ENCODE peak calls at places on chromosomes 7 and 10, in five cellular contexts. T, H, I, G and O are unnamed samples.

GRCh38 chr10:73953665-73954064 is 42.7 kb downstream of the PLAU start:
- DNase-seq in I (no peak), T (no peak), H (no peak), G (no peak), O (no peak)

GRCh38 chr7:127114739-127115265 is 137.9 kb downstream of the GRM8 start:
- DNase-seq in H (no peak), G (no peak), T (no peak), I (no peak), O (no peak)

GRCh38 chr7:13850185-13850752 is 139.2 kb downstream of the ETV1 start:
- DNase-seq in T (peak), G (peak), I (peak), H (no peak), O (no peak)

GRCh38 chr10:16803464-16803863 is 13.8 kb downstream of the RSU1 start:
- DNase-seq in G (no peak), I (no peak), T (no peak), H (no peak), O (no peak)

GRCh38 chr7:116529250-116529649 is 4.4 kb downstream of the CAV1 start:
- DNase-seq in I (no peak), H (no peak), G (no peak), T (no peak), O (no peak)

GRCh38 chr10:66176772-66177171 is 749.1 kb upstream of the LRRTM3 start:
- DNase-seq in I (no peak), T (no peak), H (no peak), G (no peak), O (no peak)

GRCh38 chr10:121567569-121567968 is 30.7 kb downstream of the FGFR2 start:
- DNase-seq in H (no peak), T (no peak), G (no peak), I (no peak), O (no peak)

GRCh38 chr7:13851756-13852155 is 137.7 kb downstream of the ETV1 start:
- DNase-seq in T (no peak), G (no peak), H (peak), I (peak), O (no peak)

GRCh38 chr10:55630491-55631056 is 730.5 kb downstream of the ZWINT start:
- DNase-seq in I (peak), T (peak), G (no peak), H (no peak), O (peak)

GRCh38 chr7:12456506-12456905 is 52.8 kb upstream of the VWDE start:
- DNase-seq in I (peak), G (no peak), H (peak), T (no peak), O (no peak)

GRCh38 chr7:77217474-77218185 is 18.0 kb upstream of the FGL2 start:
- DNase-seq in H (no peak), T (no peak), I (no peak), G (no peak), O (no peak)

GRCh38 chr10:43823237-43823605 is 174.5 kb upstream of the ZNF32 start:
- DNase-seq in T (no peak), I (no peak), G (no peak), H (no peak), O (no peak)

GRCh38 chr10:124596116-124596785 is 134.6 kb downstream of the LHPP start:
- DNase-seq in T (no peak), G (no peak), H (no peak), I (no peak), O (no peak)

GRCh38 chr10:70666960-70667798 is 5.1 kb upstream of the ADAMTS14 start:
- DNase-seq in I (no peak), G (no peak), H (no peak), T (no peak), O (no peak)

GRCh38 chr7:23714579-23714978 is 4.6 kb downstream of the STK31 start:
- DNase-seq in T (no peak), I (no peak), G (no peak), H (no peak), O (no peak)

GRCh38 chr10:119686465-119687191 is 35.4 kb downstream of the BAG3 start:
- DNase-seq in I (peak), H (peak), T (peak), G (peak), O (peak)

GRCh38 chr7:73742338-73742752 is 3.7 kb upstream of the ABHD11 start:
- DNase-seq in T (no peak), H (no peak), G (no peak), I (no peak), O (no peak)

GRCh38 chr7:90736316-90736715 is 140.2 kb downstream of the CDK14 start:
- DNase-seq in I (no peak), G (no peak), H (no peak), T (no peak), O (no peak)

GRCh38 chr7:88243345-88243909 is 23.6 kb upstream of the SRI start:
- DNase-seq in G (no peak), I (no peak), H (peak), T (peak), O (peak)

GRCh38 chr7:131011976-131012375 is 278.0 kb upstream of the KLF14 start:
- DNase-seq in G (no peak), H (no peak), T (no peak), I (no peak), O (no peak)

GRCh38 chr10:5620966-5621365 is 45.4 kb downstream of the ASB13 start:
- DNase-seq in H (no peak), T (no peak), G (no peak), I (no peak), O (no peak)

GRCh38 chr10:4243651-4244050 is 458.6 kb upstream of the KLF6 start:
- DNase-seq in I (no peak), H (no peak), T (no peak), G (no peak), O (no peak)

GRCh38 chr10:6204341-6205191 is 1.8 kb downstream of the PFKFB3 start:
- DNase-seq in T (peak), H (no peak), G (no peak), I (no peak), O (no peak)

GRCh38 chr7:108012499-108013430 is 9.8 kb upstream of the LAMB1 start:
- DNase-seq in H (peak), I (no peak), T (no peak), G (no peak), O (no peak)

GRCh38 chr10:44425466-44425865 is 40.6 kb upstream of the CXCL12 start:
- DNase-seq in H (no peak), T (no peak), G (no peak), I (no peak), O (no peak)

GRCh38 chr10:132705173-132705572 is 80.8 kb downstream of the NKX6-2 start:
- DNase-seq in I (no peak), H (peak), G (no peak), T (no peak), O (no peak)

GRCh38 chr10:88157981-88158465 is 294.6 kb downstream of the PTEN start:
- DNase-seq in G (no peak), I (no peak), T (no peak), H (no peak), O (no peak)